ENCODE peak calls at places on chromosomes 2 and 18, in five cellular contexts. W, E, S, N and Q are unnamed samples.

GRCh38 chr2:17961789-17962188 is 83.3 kb downstream of the KCNS3 start:
- DNase-seq in W (no peak), E (no peak), S (no peak), N (no peak), Q (no peak)

GRCh38 chr18:3715223-3716080 is 265.5 kb downstream of the TGIF1 start:
- DNase-seq in W (no peak), E (peak; percentile 10), S (no peak), N (no peak), Q (peak; percentile 18)

GRCh38 chr2:161030260-161031063 is 129.8 kb upstream of the TANK start:
- DNase-seq in W (no peak), E (no peak), S (no peak), N (no peak), Q (no peak)

GRCh38 chr2:138829326-138829725 is 49.1 kb upstream of the NXPH2 start:
- DNase-seq in W (peak; percentile 41), E (peak; percentile 64), S (peak; percentile 47), N (peak; percentile 25), Q (peak; percentile 63)

GRCh38 chr2:99638791-99639190 is 149.0 kb upstream of the REV1 start:
- DNase-seq in W (no peak), E (peak; percentile 52), S (no peak), N (no peak), Q (no peak)

GRCh38 chr2:72934683-72935610 is 17.6 kb downstream of the EMX1 start:
- DNase-seq in W (peak; percentile 23), E (peak; percentile 32), S (no peak), N (no peak), Q (no peak)

GRCh38 chr2:69208023-69208595 is 178.9 kb downstream of the GFPT1 start:
- DNase-seq in W (no peak), E (no peak), S (no peak), N (no peak), Q (no peak)

GRCh38 chr18:58758606-58759005 is 87.3 kb downstream of the MALT1 start:
- DNase-seq in W (no peak), E (no peak), S (no peak), N (no peak), Q (no peak)

GRCh38 chr2:38712871-38713270 is 38.3 kb downstream of the SRSF7 start:
- DNase-seq in W (no peak), E (no peak), S (no peak), N (no peak), Q (no peak)

GRCh38 chr18:48847807-48848486 is 102.8 kb downstream of the SMAD7 start:
- DNase-seq in W (no peak), E (no peak), S (no peak), N (no peak), Q (no peak)

GRCh38 chr2:239037559-239037910 is 189.7 kb downstream of the TWIST2 start:
- DNase-seq in W (no peak), E (no peak), S (no peak), N (no peak), Q (no peak)

GRCh38 chr2:141828761-141829160 is 302.1 kb downstream of the LRP1B start:
- DNase-seq in W (no peak), E (no peak), S (no peak), N (no peak), Q (no peak)

GRCh38 chr2:192888090-192888489 is 693.4 kb upstream of the TMEFF2 start:
- DNase-seq in W (no peak), E (no peak), S (no peak), N (no peak), Q (no peak)